ENCODE peak calls at places on chromosome 22, in six cellular contexts. R, I, E, P, T and G are unnamed samples.

GRCh38 chr22:26259510-26259909 is 90.2 kb downstream of the SEZ6L start:
- DNase-seq in R (no peak), I (no peak), E (no peak), P (no peak), T (no peak), G (no peak)

GRCh38 chr22:38345782-38346181 is 28.5 kb upstream of the CSNK1E start:
- DNase-seq in R (peak), I (no peak), E (no peak), P (no peak), T (no peak), G (no peak)

GRCh38 chr22:50688448-50688847 is 15.8 kb downstream of the SHANK3 start:
- DNase-seq in R (no peak), I (no peak), E (no peak), P (no peak), T (no peak), G (no peak)

GRCh38 chr22:19756288-19757128 is 4.1 kb upstream of the TBX1 start:
- DNase-seq in R (no peak), I (no peak), E (no peak), P (peak), T (no peak), G (no peak)

GRCh38 chr22:27552863-27553262 is 248.7 kb downstream of the MN1 start:
- DNase-seq in R (no peak), I (no peak), E (no peak), P (no peak), T (no peak), G (no peak)

GRCh38 chr22:37747090-37747714 is 50.4 kb downstream of the TRIOBP start:
- DNase-seq in R (no peak), I (no peak), E (no peak), P (no peak), T (no peak), G (no peak)

GRCh38 chr22:35824256-35824655 is 106.6 kb downstream of the APOL5 start:
- DNase-seq in R (no peak), I (no peak), E (no peak), P (no peak), T (no peak), G (no peak)

GRCh38 chr22:44202261-44202789 is 21.6 kb downstream of the PARVG start:
- DNase-seq in R (no peak), I (no peak), E (peak), P (no peak), T (no peak), G (no peak)

GRCh38 chr22:20109411-20110358 is 6.2 kb upstream of the RANBP1 start:
- DNase-seq in R (no peak), I (no peak), E (no peak), P (no peak), T (no peak), G (no peak)

GRCh38 chr22:26956346-26956745 is 299.0 kb downstream of the MIAT start:
- DNase-seq in R (no peak), I (no peak), E (no peak), P (no peak), T (no peak), G (no peak)

GRCh38 chr22:46830001-46830715 is 67.7 kb downstream of the TBC1D22A start:
- DNase-seq in R (peak), I (no peak), E (peak), P (no peak), T (no peak), G (no peak)

GRCh38 chr22:21947040-21948014 is 5.3 kb downstream of the PPM1F start:
- DNase-seq in R (no peak), I (no peak), E (no peak), P (no peak), T (no peak), G (peak)

GRCh38 chr22:17117890-17118289 is 3.3 kb downstream of the TMEM121B start:
- DNase-seq in R (no peak), I (no peak), E (no peak), P (no peak), T (peak), G (peak)

GRCh38 chr22:49999063-49999900 is 13.3 kb downstream of the IL17REL start:
- DNase-seq in R (no peak), I (no peak), E (no peak), P (no peak), T (no peak), G (no peak)

GRCh38 chr22:49825944-49826602 is 1.6 kb downstream of the BRD1 start:
- DNase-seq in R (no peak), I (no peak), E (no peak), P (peak), T (no peak), G (no peak)

GRCh38 chr22:42635531-42635930 is 4.9 kb downstream of the ATP5MGL start:
- DNase-seq in R (peak), I (no peak), E (no peak), P (no peak), T (no peak), G (no peak)

GRCh38 chr22:23161029-23161428 is 15.8 kb downstream of the RAB36 start:
- DNase-seq in R (no peak), I (no peak), E (no peak), P (no peak), T (no peak), G (no peak)

GRCh38 chr22:26853495-26853894 is 196.1 kb downstream of the MIAT start:
- DNase-seq in R (peak), I (no peak), E (no peak), P (no peak), T (no peak), G (no peak)

GRCh38 chr22:43085658-43086606 is 3.3 kb downstream of the TTLL1 start:
- DNase-seq in R (no peak), I (no peak), E (peak), P (no peak), T (no peak), G (no peak)

GRCh38 chr22:37240941-37241320 is 3.1 kb downstream of the RAC2 start:
- DNase-seq in R (no peak), I (no peak), E (no peak), P (no peak), T (no peak), G (no peak)

GRCh38 chr22:40955516-40955915 is 4.3 kb downstream of the RBX1 start:
- DNase-seq in R (no peak), I (no peak), E (no peak), P (no peak), T (no peak), G (no peak)

GRCh38 chr22:37442537-37442936 is 15.3 kb upstream of the ELFN2 start:
- DNase-seq in R (no peak), I (no peak), E (no peak), P (no peak), T (no peak), G (no peak)

GRCh38 chr22:32533265-32534068 is 58.9 kb downstream of the FBXO7 start:
- DNase-seq in R (no peak), I (no peak), E (no peak), P (no peak), T (no peak), G (no peak)

GRCh38 chr22:37309221-37310074 is 27.1 kb downstream of the CYTH4 start:
- DNase-seq in R (no peak), I (no peak), E (peak), P (peak), T (peak), G (no peak)

GRCh38 chr22:30922151-30922611 is 46.4 kb downstream of the MORC2 start:
- DNase-seq in R (no peak), I (no peak), E (peak), P (peak), T (peak), G (no peak)

GRCh38 chr22:33919591-33920501 is at the start of gene LARGE1:
- DNase-seq in R (peak), I (no peak), E (no peak), P (no peak), T (no peak), G (no peak)

GRCh38 chr22:34800265-34800664 is 265.7 kb upstream of the ISX start:
- DNase-seq in R (no peak), I (no peak), E (no peak), P (no peak), T (no peak), G (no peak)